ENCODE peak calls at places on chromosome 9, in seven cellular contexts. R is astrocyte; A is uterus; S is effector memory CD4-positive, alpha-beta T cell; L is CD8-positive, alpha-beta T cell; W is endodermal cell; Z is H9. N is an unnamed sample. For H3K4me1, the result is how much of the 10 kb centered on the place peaks cover.

GRCh38 chr9:136674786-136675349 is 12.2 kb downstream of the EGFL7 start:
- DNase-seq in R (no peak), A (peak), S (no peak), L (no peak), W (peak), Z (no peak), N (peak)

GRCh38 chr9:5577225-5577624 is 51.7 kb upstream of the RIC1 start:
- DNase-seq in R (no peak), A (no peak), S (no peak), L (no peak), W (no peak), Z (no peak), N (no peak)

GRCh38 chr9:134852906-134853654 is 27.5 kb upstream of the FCN2 start:
- DNase-seq in R (no peak), A (no peak), S (no peak), L (no peak), W (peak), Z (peak), N (no peak)

GRCh38 chr9:120532475-120532874 is 47.5 kb downstream of the CDK5RAP2 start:
- DNase-seq in R (peak), A (no peak), S (no peak), L (no peak), W (no peak), Z (no peak), N (peak)

GRCh38 chr9:33198163-33198562 is 31.0 kb upstream of the B4GALT1 start:
- DNase-seq in R (peak), A (peak), S (no peak), L (no peak), W (no peak), Z (no peak), N (no peak)

GRCh38 chr9:34628656-34629491 is at the start of gene ARID3C:
- DNase-seq in R (no peak), A (no peak), S (no peak), L (peak), W (peak), Z (peak), N (no peak)

GRCh38 chr9:24616858-24617257 is 71.2 kb upstream of the IZUMO3 start:
- DNase-seq in R (no peak), A (no peak), S (no peak), L (no peak), W (no peak), Z (no peak), N (no peak)

GRCh38 chr9:5557606-5558587 is 47.6 kb downstream of the PDCD1LG2 start:
- DNase-seq in R (peak), A (no peak), S (peak), L (peak), W (no peak), Z (no peak), N (no peak)

GRCh38 chr9:87040410-87041009 is 93.2 kb upstream of the GAS1 start:
- DNase-seq in R (no peak), A (no peak), S (no peak), L (no peak), W (peak), Z (no peak), N (no peak)

GRCh38 chr9:81546498-81546897 is 142.8 kb downstream of the TLE1 start:
- DNase-seq in R (no peak), A (no peak), S (no peak), L (no peak), W (no peak), Z (no peak), N (no peak)

GRCh38 chr9:89113851-89114250 is 64.8 kb downstream of the SHC3 start:
- DNase-seq in R (no peak), A (no peak), S (no peak), L (no peak), W (no peak), Z (no peak), N (no peak)

GRCh38 chr9:69429281-69429680 is 104.3 kb downstream of the ENTREP1 start:
- DNase-seq in R (no peak), A (no peak), S (no peak), L (no peak), W (no peak), Z (no peak), N (no peak)

GRCh38 chr9:75233011-75233410 is 144.7 kb downstream of the OSTF1 start:
- DNase-seq in R (no peak), A (no peak), S (no peak), L (no peak), W (no peak), Z (no peak), N (no peak)

GRCh38 chr9:14320272-14321245 is 6.6 kb upstream of the NFIB start:
- DNase-seq in R (peak), A (peak), S (no peak), L (no peak), W (no peak), Z (no peak), N (no peak)

GRCh38 chr9:75085640-75086039 is 2.3 kb downstream of the NMRK1 start:
- DNase-seq in R (no peak), A (no peak), S (no peak), L (no peak), W (no peak), Z (no peak), N (no peak)

GRCh38 chr9:33125871-33126822 is 41.0 kb downstream of the B4GALT1 start:
- DNase-seq in R (peak), A (no peak), S (no peak), L (no peak), W (no peak), Z (no peak), N (no peak)

GRCh38 chr9:134240371-134240770 is 76.0 kb upstream of the RNU6ATAC start:
- DNase-seq in R (no peak), A (no peak), S (no peak), L (no peak), W (no peak), Z (no peak), N (no peak)

GRCh38 chr9:4229252-4229651 is 70.6 kb downstream of the GLIS3 start:
- DNase-seq in R (no peak), A (no peak), S (no peak), L (no peak), W (no peak), Z (no peak), N (no peak)
- H3K4me1 ChIP-seq in R (under half), A (under half), S (under half), L (under half), W (under half), Z (under half), N (under half)

GRCh38 chr9:97981828-97982164 is 1.3 kb upstream of the ANP32B start:
- DNase-seq in R (no peak), A (no peak), S (no peak), L (no peak), W (no peak), Z (no peak), N (no peak)

GRCh38 chr9:97982191-97982718 is 886 bp upstream of the ANP32B start:
- DNase-seq in R (no peak), A (no peak), S (no peak), L (no peak), W (no peak), Z (no peak), N (no peak)

GRCh38 chr9:97984188-97985057 is 1.3 kb downstream of the ANP32B start:
- DNase-seq in R (peak), A (peak), S (peak), L (peak), W (peak), Z (peak), N (peak)

GRCh38 chr9:97983524-97984187 is 515 bp downstream of the ANP32B start:
- DNase-seq in R (peak), A (no peak), S (peak), L (peak), W (peak), Z (peak), N (no peak)

GRCh38 chr9:97982719-97983523 is at the start of gene ANP32B:
- DNase-seq in R (peak), A (peak), S (peak), L (peak), W (peak), Z (peak), N (peak)
- H3K4me1 ChIP-seq in R (under half), A (under half), S (under half), L (half or more), W (under half), Z (under half), N (under half)

DNA sequence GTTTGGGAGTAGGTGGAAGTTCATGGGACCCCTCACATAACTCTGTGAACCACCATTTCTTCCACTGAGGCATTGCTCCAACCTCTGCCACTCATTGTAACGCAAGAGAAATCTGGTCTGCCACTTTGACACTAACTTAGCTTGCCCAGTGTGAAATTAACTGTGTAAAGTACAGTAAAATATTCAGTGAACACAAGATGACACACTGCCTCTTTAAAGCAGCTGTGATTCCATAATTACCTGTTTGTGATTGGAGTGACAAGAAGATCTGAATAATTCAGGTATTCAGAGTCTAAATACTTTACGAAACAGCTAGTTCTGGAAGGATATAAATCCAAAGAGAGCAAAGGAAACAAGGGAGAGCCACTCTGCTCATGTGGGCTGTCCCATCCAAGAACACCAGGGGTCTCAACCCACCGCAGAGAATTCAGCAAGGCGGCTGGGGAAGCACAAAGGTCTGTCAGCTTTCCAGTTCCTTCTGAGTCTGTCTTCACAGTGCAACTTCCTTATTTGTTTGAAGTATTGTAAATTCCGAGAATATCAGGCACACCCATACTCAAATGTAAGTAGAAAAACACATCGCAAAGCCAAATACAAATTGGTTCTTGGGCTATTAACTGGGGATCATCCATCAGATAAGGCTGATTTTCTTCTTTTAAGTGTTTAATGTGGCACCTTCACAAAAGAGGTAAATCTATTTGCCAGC is 86.9 kb downstream of the GNAQ start:
- DNase-seq in R (no peak), A (no peak), S (no peak), L (no peak), W (peak), Z (no peak), N (no peak)
- H3K4me1 ChIP-seq in R (under half), A (under half), S (under half), L (under half), W (under half), Z (under half), N (half or more)

GRCh38 chr9:95459867-95460626 is 56.7 kb downstream of the PTCH1 start:
- DNase-seq in R (no peak), A (no peak), S (no peak), L (no peak), W (no peak), Z (no peak), N (no peak)
- H3K4me1 ChIP-seq in R (under half), A (under half), S (under half), L (under half), W (under half), Z (under half), N (under half)

GRCh38 chr9:131422241-131422792 is 28.4 kb downstream of the PRRC2B start:
- DNase-seq in R (no peak), A (no peak), S (no peak), L (no peak), W (no peak), Z (no peak), N (no peak)
- H3K4me1 ChIP-seq in R (under half), A (under half), S (under half), L (half or more), W (under half), Z (under half), N (half or more)

GRCh38 chr9:110282767-110283136 is 26.4 kb upstream of the TXN start:
- DNase-seq in R (no peak), A (no peak), S (no peak), L (no peak), W (no peak), Z (no peak), N (no peak)
- H3K4me1 ChIP-seq in R (under half), A (under half), S (under half), L (under half), W (under half), Z (under half), N (under half)